ENCODE peak calls at places on chromosomes 12 and 14, in four cellular contexts. T is K562, N is IMR-90, Y is GM12878. E is an unnamed sample.

GRCh38 chr12:100017056-100017455 is 32.3 kb upstream of the ANKS1B start:
- DNase-seq in T (no peak), N (no peak), Y (no peak), E (no peak)

GRCh38 chr12:63498239-63498638 is 170.1 kb downstream of the DPY19L2 start:
- DNase-seq in T (no peak), N (no peak), Y (no peak), E (no peak)

GRCh38 chr12:57837779-57838562 is 8.6 kb downstream of the CTDSP2 start:
- DNase-seq in T (no peak), N (peak), Y (no peak), E (peak)

GRCh38 chr12:109201496-109201885 is 85.1 kb downstream of the ACACB start:
- DNase-seq in T (no peak), N (no peak), Y (no peak), E (no peak)

GRCh38 chr12:54306925-54307731 is 6.3 kb upstream of the NFE2 start:
- DNase-seq in T (peak), N (no peak), Y (no peak), E (no peak)

GRCh38 chr12:104596128-104596799 is 139.5 kb downstream of the CHST11 start:
- DNase-seq in T (no peak), N (peak), Y (no peak), E (no peak)

GRCh38 chr12:56104815-56105476 is 587 bp downstream of the PA2G4 start:
- DNase-seq in T (peak), N (no peak), Y (no peak), E (peak)

GRCh38 chr12:51721281-51721940 is 127.1 kb downstream of the FIGNL2 start:
- DNase-seq in T (no peak), N (peak), Y (no peak), E (no peak)

GRCh38 chr12:95681210-95681765 is 109.3 kb downstream of the NTN4 start:
- DNase-seq in T (no peak), N (no peak), Y (no peak), E (no peak)

GRCh38 chr12:109737111-109737510 is 23.5 kb downstream of the FAM222A start:
- DNase-seq in T (no peak), N (no peak), Y (no peak), E (no peak)

GRCh38 chr14:24182110-24182882 is 6.3 kb downstream of the IPO4 start:
- DNase-seq in T (no peak), N (no peak), Y (no peak), E (no peak)

GRCh38 chr12:89494411-89495231 is 30.0 kb downstream of the GALNT4 start:
- DNase-seq in T (no peak), N (peak), Y (no peak), E (no peak)

GRCh38 chr12:119061208-119061796 is 80.0 kb downstream of the SRRM4 start:
- DNase-seq in T (peak), N (peak), Y (no peak), E (peak)

GRCh38 chr12:95396849-95397498 is 77.0 kb upstream of the METAP2 start:
- DNase-seq in T (no peak), N (peak), Y (no peak), E (no peak)

GRCh38 chr12:24833513-24833912 is 115.4 kb downstream of the BCAT1 start:
- DNase-seq in T (no peak), N (no peak), Y (no peak), E (no peak)

GRCh38 chr14:100694579-100695422 is 31.9 kb upstream of the DLK1 start:
- DNase-seq in T (no peak), N (no peak), Y (no peak), E (no peak)

GRCh38 chr12:27970391-27970980 is 2.0 kb downstream of the PTHLH start:
- DNase-seq in T (no peak), N (peak), Y (no peak), E (peak)

GRCh38 chr12:20822925-20823324 is 12.4 kb downstream of the SLCO1B3 start:
- DNase-seq in T (no peak), N (no peak), Y (no peak), E (no peak)

GRCh38 chr12:92408072-92408900 is 262.6 kb upstream of the BTG1 start:
- DNase-seq in T (peak), N (no peak), Y (no peak), E (peak)

GRCh38 chr12:16726879-16727278 is 120.9 kb upstream of the LMO3 start:
- DNase-seq in T (no peak), N (peak), Y (no peak), E (no peak)

GRCh38 chr14:28651148-28651547 is 115.4 kb upstream of the FOXG1 start:
- DNase-seq in T (no peak), N (peak), Y (no peak), E (no peak)

GRCh38 chr14:53646925-53647324 is 309.7 kb downstream of the BMP4 start:
- DNase-seq in T (no peak), N (no peak), Y (no peak), E (peak)

GRCh38 chr12:100840748-100841147 is 46.2 kb downstream of the ANO4 start:
- DNase-seq in T (no peak), N (no peak), Y (no peak), E (no peak)

GRCh38 chr14:30193791-30194407 is 266.3 kb upstream of the PRKD1 start:
- DNase-seq in T (no peak), N (peak), Y (no peak), E (no peak)

GRCh38 chr14:45610303-45610702 is 357.3 kb upstream of the MIS18BP1 start:
- DNase-seq in T (no peak), N (no peak), Y (no peak), E (peak)

GRCh38 chr12:96811083-96811482 is 96.0 kb upstream of the NEDD1 start:
- DNase-seq in T (no peak), N (peak), Y (no peak), E (peak)

GRCh38 chr12:1666215-1666614 is 24.7 kb upstream of the ADIPOR2 start:
- DNase-seq in T (no peak), N (no peak), Y (no peak), E (no peak)

GRCh38 chr12:1670815-1671268 is 20.0 kb upstream of the ADIPOR2 start:
- DNase-seq in T (no peak), N (no peak), Y (no peak), E (no peak)

GRCh38 chr12:1666685-1667162 is 24.1 kb upstream of the ADIPOR2 start:
- DNase-seq in T (no peak), N (no peak), Y (no peak), E (peak)

GRCh38 chr12:1668833-1669543 is 21.9 kb upstream of the ADIPOR2 start:
- DNase-seq in T (peak), N (no peak), Y (no peak), E (peak)

DNA sequence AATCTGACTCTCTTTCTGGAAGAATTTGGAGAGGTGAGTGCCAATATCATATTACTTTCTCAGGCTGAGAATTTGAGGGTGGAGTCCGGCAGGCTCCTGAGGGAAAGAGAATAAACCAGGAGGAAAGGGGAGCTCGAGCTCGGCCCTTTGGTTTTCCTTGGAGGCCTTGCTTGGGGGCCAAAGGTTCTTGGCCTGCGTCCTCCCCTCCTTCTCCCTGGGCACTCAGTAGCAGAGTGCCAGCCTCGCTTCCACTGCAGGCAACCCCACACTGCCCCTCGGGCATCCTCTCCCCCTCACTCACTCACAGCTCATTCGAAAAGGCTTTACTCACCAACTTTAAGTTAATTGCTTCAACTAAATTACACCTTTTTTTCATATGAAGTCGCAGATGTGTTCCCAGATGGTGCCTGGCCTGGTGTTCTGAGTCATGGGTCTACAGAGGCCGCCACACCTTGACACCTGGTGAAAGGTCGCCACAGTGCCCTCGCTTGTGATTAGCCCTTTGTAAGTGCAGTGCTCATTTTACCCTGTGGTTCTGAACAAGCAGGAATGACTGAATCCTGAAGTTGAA is 20.5 kb upstream of the ADIPOR2 start:
- DNase-seq in T (no peak), N (no peak), Y (no peak), E (no peak)
- TF ChIP-seq FOS in T (no peak), N (no peak), Y (no peak), E (no peak)

GRCh38 chr12:88417531-88417930 is 162.7 kb downstream of the KITLG start:
- DNase-seq in T (no peak), N (no peak), Y (no peak), E (no peak)

GRCh38 chr12:88420460-88420859 is 159.8 kb downstream of the KITLG start:
- DNase-seq in T (no peak), N (peak), Y (no peak), E (no peak)

GRCh38 chr12:88419794-88420193 is 160.5 kb downstream of the KITLG start:
- DNase-seq in T (no peak), N (peak), Y (no peak), E (no peak)

GRCh38 chr12:88416786-88417185 is 163.5 kb downstream of the KITLG start:
- DNase-seq in T (no peak), N (no peak), Y (no peak), E (no peak)

DNA sequence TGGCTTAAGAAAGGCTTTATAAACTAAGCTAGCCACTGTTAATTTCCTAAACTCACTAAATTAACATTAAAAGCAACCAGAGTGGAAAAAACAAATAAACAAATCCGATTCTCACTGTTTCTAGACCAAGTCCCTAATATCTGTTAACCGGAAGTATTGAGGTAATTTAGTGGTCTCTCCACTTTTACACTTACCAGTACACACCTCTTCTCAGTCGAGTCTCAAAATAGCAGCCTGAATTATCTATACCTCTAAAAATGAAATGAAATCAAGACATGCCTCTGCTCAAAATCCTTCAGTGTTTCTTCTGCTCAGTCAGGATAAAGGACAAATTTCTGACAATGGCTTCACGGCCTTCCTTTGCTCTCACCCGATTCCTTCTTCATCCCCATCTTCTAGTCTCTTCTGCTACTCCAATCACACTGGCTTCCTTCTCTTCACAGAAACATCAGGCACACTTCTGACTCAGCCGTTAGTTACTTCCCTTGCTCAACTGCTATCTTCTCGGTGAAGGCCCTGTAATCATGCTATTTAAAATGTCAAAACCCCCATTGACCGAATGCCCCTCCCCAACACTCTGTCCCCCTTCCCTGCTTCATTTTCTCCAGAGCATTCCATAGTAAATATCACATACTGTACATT is 161.3 kb downstream of the KITLG start:
- DNase-seq in T (no peak), N (peak), Y (no peak), E (no peak)
- TF ChIP-seq FOS in T (no peak), N (no peak), Y (no peak), E (no peak)

DNA sequence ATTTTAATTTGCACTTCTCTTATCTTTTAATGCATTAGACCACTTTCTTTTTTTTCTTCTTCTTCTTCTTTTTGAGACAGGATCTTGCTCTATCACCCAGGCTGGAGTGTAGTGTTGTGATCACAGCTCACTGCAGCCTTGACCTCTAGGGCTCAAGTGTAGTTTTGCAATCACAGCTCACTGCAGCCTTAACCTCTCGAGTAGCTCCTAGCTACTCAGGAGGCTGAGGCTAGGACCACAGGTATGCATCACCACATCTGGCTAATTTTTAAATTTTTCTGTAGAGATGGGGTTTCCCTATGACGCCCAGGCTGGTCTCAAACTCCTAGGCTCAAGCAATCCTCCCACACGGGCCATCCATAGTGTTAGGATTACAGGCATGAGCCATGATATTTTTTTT is 12.7 kb downstream of the TMED8 start:
- DNase-seq in T (no peak), N (no peak), Y (no peak), E (no peak)
- TF ChIP-seq FOS in T (no peak), N (no peak), Y (no peak), E (no peak)

GRCh38 chr12:131806654-131807053 is 21.5 kb upstream of the MMP17 start:
- DNase-seq in T (no peak), N (no peak), Y (no peak), E (no peak)
- TF ChIP-seq FOS in T (no peak), N (no peak), Y (no peak), E (no peak)